ENCODE peak calls at places on chromosome 16, in eight cellular contexts. X is colonic mucosa; A is prostate gland; B is CD8-positive, alpha-beta T cell; O is tibial nerve; D is mesenchymal stem cell; V is HCT116; M is adrenal gland. C is an unnamed sample.

GRCh38 chr16:27839419-27839818 is 224.1 kb downstream of the GSG1L start:
- DNase-seq in X (no peak), A (no peak), B (no peak), O (no peak), D (peak; percentile 2), V (no peak), M (no peak), C (no peak)

GRCh38 chr16:3134338-3135119 is at the start of gene ZNF213:
- DNase-seq in X (peak; percentile 96), A (peak; percentile 95), B (peak; percentile 97), O (peak; percentile 91), D (peak; percentile 99), V (peak; percentile 95), M (peak; percentile 97), C (peak; percentile 95)

GRCh38 chr16:85310868-85311585 is 198.8 kb upstream of the CIBAR2 start:
- DNase-seq in X (no peak), A (no peak), B (peak; percentile 49), O (no peak), D (no peak), V (no peak), M (no peak), C (no peak)

GRCh38 chr16:87762620-87763019 is 3.2 kb downstream of the KLHDC4 start:
- DNase-seq in X (peak; percentile 79), A (peak; percentile 66), B (no peak), O (no peak), D (no peak), V (no peak), M (no peak), C (no peak)

GRCh38 chr16:6725634-6726331 is 606.9 kb upstream of the RBFOX1 start:
- DNase-seq in X (no peak), A (no peak), B (no peak), O (no peak), D (no peak), V (no peak), M (no peak), C (no peak)

GRCh38 chr16:17696696-17697095 is 225.9 kb upstream of the XYLT1 start:
- DNase-seq in X (no peak), A (no peak), B (no peak), O (no peak), D (no peak), V (no peak), M (no peak), C (no peak)

GRCh38 chr16:66935319-66936011 is at the start of gene CES2:
- DNase-seq in X (peak; percentile 94), A (peak; percentile 73), B (no peak), O (no peak), D (peak; percentile 30), V (no peak), M (peak; percentile 91), C (peak; percentile 60)

GRCh38 chr16:23072084-23072599 is 77.1 kb downstream of the USP31 start:
- DNase-seq in X (peak; percentile 83), A (peak; percentile 72), B (no peak), O (peak; percentile 49), D (peak; percentile 9), V (no peak), M (peak; percentile 87), C (peak; percentile 82)

GRCh38 chr16:2043980-2044451 is 3.6 kb downstream of the NTHL1 start:
- DNase-seq in X (peak; percentile 74), A (no peak), B (no peak), O (no peak), D (no peak), V (no peak), M (no peak), C (no peak)

GRCh38 chr16:4361033-4361943 is 10.2 kb upstream of the PAM16 start:
- DNase-seq in X (no peak), A (no peak), B (no peak), O (no peak), D (no peak), V (no peak), M (no peak), C (no peak)

DNA sequence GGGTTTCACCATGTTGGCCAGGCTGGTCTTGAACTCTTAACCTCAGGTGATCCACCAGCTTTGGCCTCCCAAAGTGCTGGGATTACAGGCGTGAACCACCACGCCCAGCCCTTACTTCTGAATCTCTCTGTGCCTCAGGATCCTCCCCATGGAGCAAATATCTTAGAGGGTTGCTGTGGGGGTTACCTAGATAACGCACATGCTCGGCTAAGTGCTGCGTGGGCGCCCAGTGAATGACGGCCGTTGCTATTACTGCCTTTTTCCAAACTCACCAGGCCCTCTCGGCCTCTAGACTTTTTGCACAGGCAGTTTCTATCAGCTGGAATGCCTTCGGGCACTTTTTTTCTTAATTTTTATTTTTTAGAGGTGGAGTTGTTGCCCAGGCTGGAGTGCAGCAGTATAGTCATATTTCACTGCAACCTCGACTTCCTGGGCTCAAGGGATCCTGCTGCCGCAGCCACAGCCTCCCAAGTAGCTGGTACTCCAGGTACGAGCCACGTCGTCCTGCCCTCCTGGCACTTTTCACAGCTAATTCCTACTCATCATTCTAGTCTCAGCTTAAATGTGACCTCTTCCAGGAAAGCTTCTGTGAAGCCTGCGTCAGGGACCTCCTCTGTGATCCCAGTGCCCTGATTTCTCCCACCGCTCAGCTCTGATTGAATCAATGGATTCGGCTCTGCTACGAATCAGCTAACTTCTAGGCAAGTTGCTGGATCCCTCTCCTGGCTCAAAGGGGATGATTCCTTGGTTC is 8.6 kb downstream of the CCDC102A start:
- DNase-seq in X (no peak), A (no peak), B (no peak), O (no peak), D (no peak), V (no peak), M (no peak), C (peak; percentile 29)
- H3K4me3 ChIP-seq in X (no peak overlapping the region), A (no peak overlapping the region), B (no peak overlapping the region), O (no peak overlapping the region), D (no peak overlapping the region), V (peak overlapping the region; percentile 64), M (no peak overlapping the region), C (no peak overlapping the region)

GRCh38 chr16:88766975-88767374 is 18.0 kb downstream of the PIEZO1 start:
- DNase-seq in X (no peak), A (no peak), B (no peak), O (no peak), D (no peak), V (no peak), M (no peak), C (no peak)
- H3K4me1 ChIP-seq in X (peaks cover 44% of the 10 kb centered on the region), A (peaks cover 61% of the 10 kb centered on the region), B (peaks cover 39% of the 10 kb centered on the region), O (peaks cover 45% of the 10 kb centered on the region), D (peaks cover 83% of the 10 kb centered on the region), V (peaks cover 45% of the 10 kb centered on the region), M (peaks cover 42% of the 10 kb centered on the region), C (peaks cover 31% of the 10 kb centered on the region)

DNA sequence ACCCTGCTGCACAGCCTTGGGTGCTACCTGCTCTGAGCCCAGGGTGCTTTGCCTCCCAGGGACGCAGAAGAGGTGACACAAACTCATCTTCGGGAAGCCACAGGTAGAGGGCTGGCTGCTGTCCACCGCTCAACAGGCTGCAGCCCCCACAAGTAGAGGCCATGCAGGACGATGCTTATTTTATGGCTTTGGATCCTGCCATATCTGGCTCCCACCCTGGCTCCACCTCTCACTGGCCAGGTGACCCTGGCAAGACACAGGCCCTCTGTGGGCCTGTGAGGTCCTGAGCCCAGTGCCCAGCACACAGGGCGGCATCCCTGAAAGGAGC is 11.3 kb upstream of the BCAR1 start:
- DNase-seq in X (no peak), A (no peak), B (no peak), O (no peak), D (no peak), V (no peak), M (no peak), C (no peak)
- H3K27ac ChIP-seq in X (peak overlapping the region; percentile 29), A (no peak overlapping the region), B (no peak overlapping the region), O (peak overlapping the region; percentile 8), D (no peak overlapping the region), V (no peak overlapping the region), M (peak overlapping the region; percentile 97), C (no peak overlapping the region)

GRCh38 chr16:68492501-68493411 is 44.4 kb upstream of the SMPD3 start:
- DNase-seq in X (peak; percentile 72), A (no peak), B (no peak), O (no peak), D (no peak), V (no peak), M (no peak), C (no peak)
- H3K4me3 ChIP-seq in X (no peak overlapping the region), A (no peak overlapping the region), B (no peak overlapping the region), O (no peak overlapping the region), D (no peak overlapping the region), V (no peak overlapping the region), M (no peak overlapping the region), C (no peak overlapping the region)

DNA sequence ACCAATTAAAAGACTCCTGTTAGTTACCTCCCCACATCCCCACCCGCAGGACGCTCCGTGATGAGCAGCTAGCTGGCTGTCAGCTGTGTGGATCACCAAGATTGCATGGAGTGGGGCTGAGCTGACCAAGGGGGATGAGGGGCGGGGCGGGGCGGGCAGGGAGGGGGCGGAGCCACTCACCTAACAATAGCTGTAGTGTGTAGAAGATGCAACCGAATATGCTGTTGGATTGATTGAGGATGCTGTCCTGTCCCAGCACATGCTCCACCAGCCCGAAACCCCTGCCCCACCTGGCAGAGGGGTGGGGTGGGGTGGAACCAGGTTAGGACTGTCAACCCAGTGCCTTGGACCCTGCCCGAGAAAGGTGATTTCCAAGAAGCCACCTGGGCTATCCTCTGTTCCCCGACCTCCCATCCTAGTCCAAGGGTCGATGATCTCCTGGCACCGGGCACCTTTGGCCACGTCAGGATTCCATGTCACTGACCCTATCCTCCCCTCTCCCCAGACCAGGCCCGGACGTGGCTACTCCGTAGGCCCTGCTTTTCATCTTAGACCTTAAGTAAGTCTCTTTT is 1.4 kb downstream of the VKORC1 start:
- DNase-seq in X (peak; percentile 34), A (no peak), B (peak; percentile 28), O (no peak), D (no peak), V (no peak), M (no peak), C (no peak)
- H3K4me1 ChIP-seq in X (peaks cover 8% of the 10 kb centered on the region), A (no peaks in the 10 kb centered on the region), B (peaks cover 19% of the 10 kb centered on the region), O (peaks cover 13% of the 10 kb centered on the region), D (peaks cover 31% of the 10 kb centered on the region), V (peaks cover 13% of the 10 kb centered on the region), M (peaks cover 10% of the 10 kb centered on the region), C (peaks cover 4% of the 10 kb centered on the region)

GRCh38 chr16:53056528-53056881 is 1.7 kb downstream of the CHD9 start:
- DNase-seq in X (no peak), A (no peak), B (no peak), O (no peak), D (peak; percentile 67), V (no peak), M (no peak), C (no peak)
- H3K27ac ChIP-seq in X (peak overlapping the region; percentile 83), A (peak overlapping the region; percentile 87), B (no peak overlapping the region), O (peak overlapping the region; percentile 81), D (no peak overlapping the region), V (no peak overlapping the region), M (peak overlapping the region; percentile 96), C (no peak overlapping the region)

C was measured in ovary.